ENCODE peak calls at places on chromosomes 12 and 14, in eight cellular contexts. N is GM12865, A is GM13977, I is brain microvascular endothelial cell, K is HL-60, L is nephron progenitor cell, V is GM12878, H is NB4. D is an unnamed sample.

GRCh38 chr14:99158646-99159165 is 113.3 kb downstream of the BCL11B start:
- DNase-seq in A (no peak), L (no peak), K (no peak), H (no peak), I (no peak), N (no peak), V (no peak), D (no peak)

GRCh38 chr12:3164454-3165310 is 87.5 kb downstream of the TSPAN9 start:
- DNase-seq in H (no peak), L (no peak), K (no peak), A (no peak), V (no peak), I (no peak), N (no peak), D (no peak)

GRCh38 chr12:19938031-19938430 is 430.3 kb upstream of the PDE3A start:
- DNase-seq in A (no peak), H (no peak), L (no peak), I (no peak), N (no peak), K (no peak), V (no peak), D (no peak)

GRCh38 chr12:19880724-19881123 is 441.4 kb downstream of the AEBP2 start:
- DNase-seq in L (no peak), A (no peak), K (no peak), V (no peak), I (no peak), N (no peak), H (no peak), D (no peak)

GRCh38 chr14:47710581-47710980 is 35.2 kb upstream of the MDGA2 start:
- DNase-seq in N (no peak), V (no peak), I (no peak), H (no peak), A (no peak), L (no peak), K (no peak), D (no peak)

GRCh38 chr14:73567951-73568885 is 795 bp upstream of the ACOT2 start:
- DNase-seq in K (no peak), A (no peak), N (no peak), I (no peak), H (no peak), V (no peak), L (no peak), D (no peak)

GRCh38 chr14:63727736-63728728 is at the start of gene SGPP1:
- DNase-seq in H (peak; percentile 38), L (peak; percentile 88), A (peak; percentile 94), K (peak; percentile 16), N (peak; percentile 94), V (no peak), I (peak; percentile 45), D (peak; percentile 18)

GRCh38 chr12:91413591-91413990 is 231.0 kb upstream of the DCN start:
- DNase-seq in I (peak; percentile 37), V (no peak), H (no peak), N (no peak), A (no peak), L (no peak), K (no peak), D (no peak)

GRCh38 chr12:46368138-46368537 is 4.4 kb downstream of the SLC38A2 start:
- DNase-seq in K (no peak), I (no peak), N (no peak), H (no peak), V (no peak), L (no peak), A (no peak), D (no peak)

GRCh38 chr12:105076098-105076497 is 8.2 kb downstream of the ALDH1L2 start:
- DNase-seq in N (no peak), K (no peak), L (no peak), I (peak; percentile 24), A (no peak), V (no peak), H (no peak), D (peak; percentile 56)

GRCh38 chr12:53805067-53805466 is 53.3 kb upstream of the CISTR start:
- DNase-seq in L (no peak), H (no peak), I (no peak), A (no peak), V (no peak), N (no peak), K (no peak), D (no peak)

GRCh38 chr14:67170706-67171105 is 18.5 kb upstream of the GARIN2 start:
- DNase-seq in N (no peak), K (no peak), H (peak; percentile 6), A (no peak), L (no peak), I (no peak), V (no peak), D (no peak)

GRCh38 chr14:69360438-69361108 is 37.5 kb downstream of the ERH start:
- DNase-seq in H (peak; percentile 54), L (no peak), V (no peak), K (no peak), N (peak; percentile 53), I (no peak), A (peak; percentile 44), D (no peak)

GRCh38 chr12:57745485-57745881 is 644 bp downstream of the TSPAN31 start:
- DNase-seq in V (no peak), N (no peak), H (peak; percentile 52), L (no peak), A (no peak), I (no peak), K (no peak), D (no peak)

GRCh38 chr12:107490000-107490399 is 195.6 kb upstream of the PWP1 start:
- DNase-seq in L (no peak), V (peak; percentile 5), I (no peak), K (no peak), A (no peak), N (peak; percentile 42), H (no peak), D (no peak)

GRCh38 chr14:22112004-22112403 is 438.4 kb upstream of the OR4E1 start:
- DNase-seq in K (no peak), L (peak; percentile 65), I (no peak), H (peak; percentile 31), V (no peak), N (peak; percentile 29), A (peak; percentile 43), D (no peak)

GRCh38 chr12:125519026-125519651 is 453.9 kb downstream of the AACS start:
- DNase-seq in A (no peak), V (no peak), L (no peak), N (no peak), H (no peak), K (no peak), I (no peak), D (no peak)

GRCh38 chr12:68445836-68446235 is 113.7 kb upstream of the MDM1 start:
- DNase-seq in I (no peak), L (no peak), A (no peak), N (no peak), K (no peak), V (no peak), H (no peak), D (no peak)

GRCh38 chr14:95667251-95667693 is 19.0 kb upstream of the TCL1B start:
- DNase-seq in I (no peak), H (peak; percentile 31), A (no peak), N (peak; percentile 37), L (peak; percentile 25), K (no peak), V (no peak), D (no peak)

GRCh38 chr14:37585101-37585479 is 10.0 kb downstream of the FOXA1 start:
- DNase-seq in K (no peak), I (no peak), L (peak; percentile 33), A (peak; percentile 7), V (no peak), H (no peak), N (no peak), D (no peak)

GRCh38 chr12:88775742-88776151 is 195.5 kb upstream of the KITLG start:
- DNase-seq in H (no peak), I (no peak), V (no peak), L (no peak), A (no peak), N (no peak), K (no peak), D (no peak)

GRCh38 chr14:78904094-78904493 is 733.9 kb downstream of the NRXN3 start:
- DNase-seq in N (no peak), A (no peak), K (no peak), V (no peak), H (peak; percentile 1), L (no peak), I (no peak), D (no peak)

GRCh38 chr14:78897443-78897842 is 727.3 kb downstream of the NRXN3 start:
- DNase-seq in V (no peak), K (no peak), N (no peak), I (no peak), L (no peak), A (no peak), H (no peak), D (no peak)

GRCh38 chr14:78902010-78902623 is 731.9 kb downstream of the NRXN3 start:
- DNase-seq in V (no peak), L (peak; percentile 66), I (peak; percentile 48), H (peak; percentile 44), K (no peak), A (no peak), N (peak; percentile 47), D (no peak)
- TF ChIP-seq CTCF in V (peak; percentile 50), L (peak; percentile 85), I (peak; percentile 83), H (peak; percentile 76), K (peak; percentile 16), A (peak; percentile 57), N (peak; percentile 63), D (peak; percentile 30)

GRCh38 chr14:50714452-50715073 is 46.5 kb upstream of the SAV1 start:
- DNase-seq in A (peak; percentile 69), H (peak; percentile 51), L (no peak), N (peak; percentile 63), V (no peak), K (no peak), I (peak; percentile 41), D (no peak)
- TF ChIP-seq CTCF in A (peak; percentile 71), H (peak; percentile 72), L (peak; percentile 30), N (peak; percentile 77), V (peak; percentile 52), K (peak; percentile 43), I (peak; percentile 81), D (peak; percentile 49)

GRCh38 chr12:49089831-49090773 is 4.5 kb downstream of the DHH start:
- DNase-seq in V (no peak), N (peak; percentile 23), H (no peak), I (no peak), K (no peak), L (peak; percentile 56), A (peak; percentile 45), D (no peak)
- TF ChIP-seq CTCF in V (peak; percentile 15), N (peak; percentile 24), H (no peak), I (peak; percentile 56), K (peak; percentile 29), L (peak; percentile 12), A (peak; percentile 19), D (peak; percentile 33)

GRCh38 chr12:9795945-9796344 is 31.3 kb upstream of the KLRF1 start:
- DNase-seq in V (no peak), I (no peak), K (no peak), L (no peak), H (no peak), N (no peak), A (no peak), D (no peak)

GRCh38 chr12:9796916-9797315 is 30.4 kb upstream of the KLRF1 start:
- DNase-seq in V (no peak), H (no peak), K (no peak), I (no peak), A (no peak), N (no peak), L (no peak), D (no peak)

GRCh38 chr12:9796346-9796745 is 30.9 kb upstream of the KLRF1 start:
- DNase-seq in A (no peak), I (no peak), N (no peak), L (no peak), K (no peak), V (no peak), H (no peak), D (no peak)

GRCh38 chr12:9799961-9800360 is 27.3 kb upstream of the KLRF1 start:
- DNase-seq in H (no peak), I (no peak), V (no peak), A (no peak), L (no peak), N (no peak), K (no peak), D (no peak)

GRCh38 chr12:9798008-9798619 is 29.2 kb upstream of the KLRF1 start:
- DNase-seq in H (peak; percentile 78), L (peak; percentile 29), I (peak; percentile 59), A (no peak), N (peak; percentile 92), K (peak; percentile 52), V (peak; percentile 85), D (no peak)
- TF ChIP-seq CTCF in H (peak; percentile 38), L (peak; percentile 33), I (peak; percentile 72), A (peak; percentile 85), N (peak; percentile 82), K (peak; percentile 59), V (peak; percentile 87), D (peak; percentile 26)